ENCODE peak calls at places on chromosomes 16 and 17, in four cellular contexts. One of them, this sample, is unnamed.

GRCh38 chr16:71347146-71347545 is 11.4 kb upstream of the CALB2 start:
- DNase-seq in iris pigment epithelial cell: no peak
- DNase-seq in GM20000: no peak
- DNase-seq in activated CD4-positive, alpha-beta T cell treated with anti-CD3 and anti-CD28 coated beads, Interleukin-2, amount 10 ng/mL, durations not matched to agents 7 days and 5 days: no peak
- DNase-seq in this sample: no peak

GRCh38 chr16:85718682-85719081 is 29.9 kb upstream of the GINS2 start:
- DNase-seq in iris pigment epithelial cell: no peak
- DNase-seq in GM20000: peak
- DNase-seq in activated CD4-positive, alpha-beta T cell treated with anti-CD3 and anti-CD28 coated beads, Interleukin-2, amount 10 ng/mL, durations not matched to agents 7 days and 5 days: no peak
- DNase-seq in this sample: no peak

GRCh38 chr17:17412331-17412730 is 64.5 kb upstream of the MED9 start:
- DNase-seq in activated CD4-positive, alpha-beta T cell treated with anti-CD3 and anti-CD28 coated beads, Interleukin-2, amount 10 ng/mL, durations not matched to agents 7 days and 5 days: no peak
- DNase-seq in iris pigment epithelial cell: peak
- DNase-seq in GM20000: no peak
- DNase-seq in this sample: no peak

GRCh38 chr17:39794249-39794970 is 56.7 kb downstream of the GRB7 start:
- DNase-seq in GM20000: peak
- DNase-seq in activated CD4-positive, alpha-beta T cell treated with anti-CD3 and anti-CD28 coated beads, Interleukin-2, amount 10 ng/mL, durations not matched to agents 7 days and 5 days: peak
- DNase-seq in iris pigment epithelial cell: no peak
- DNase-seq in this sample: no peak

GRCh38 chr17:80795090-80795609 is 196.5 kb upstream of the CHMP6 start:
- DNase-seq in iris pigment epithelial cell: no peak
- DNase-seq in GM20000: no peak
- DNase-seq in activated CD4-positive, alpha-beta T cell treated with anti-CD3 and anti-CD28 coated beads, Interleukin-2, amount 10 ng/mL, durations not matched to agents 7 days and 5 days: no peak
- DNase-seq in this sample: no peak

GRCh38 chr16:27600386-27600785 is 50.4 kb downstream of the KATNIP start:
- DNase-seq in activated CD4-positive, alpha-beta T cell treated with anti-CD3 and anti-CD28 coated beads, Interleukin-2, amount 10 ng/mL, durations not matched to agents 7 days and 5 days: no peak
- DNase-seq in iris pigment epithelial cell: no peak
- DNase-seq in GM20000: no peak
- DNase-seq in this sample: no peak

GRCh38 chr17:28346746-28347246 is 10.5 kb downstream of the POLDIP2 start:
- DNase-seq in iris pigment epithelial cell: peak
- DNase-seq in GM20000: no peak
- DNase-seq in activated CD4-positive, alpha-beta T cell treated with anti-CD3 and anti-CD28 coated beads, Interleukin-2, amount 10 ng/mL, durations not matched to agents 7 days and 5 days: no peak
- DNase-seq in this sample: no peak

GRCh38 chr17:48036693-48037035 is 933 bp downstream of the COPZ2 start:
- DNase-seq in iris pigment epithelial cell: no peak
- DNase-seq in activated CD4-positive, alpha-beta T cell treated with anti-CD3 and anti-CD28 coated beads, Interleukin-2, amount 10 ng/mL, durations not matched to agents 7 days and 5 days: no peak
- DNase-seq in GM20000: no peak
- DNase-seq in this sample: no peak

GRCh38 chr16:85151603-85152413 is 39.5 kb upstream of the CIBAR2 start:
- DNase-seq in iris pigment epithelial cell: peak
- DNase-seq in activated CD4-positive, alpha-beta T cell treated with anti-CD3 and anti-CD28 coated beads, Interleukin-2, amount 10 ng/mL, durations not matched to agents 7 days and 5 days: no peak
- DNase-seq in GM20000: peak
- DNase-seq in this sample: no peak

GRCh38 chr16:47392114-47392513 is 68.7 kb downstream of the ITFG1 start:
- DNase-seq in GM20000: peak
- DNase-seq in activated CD4-positive, alpha-beta T cell treated with anti-CD3 and anti-CD28 coated beads, Interleukin-2, amount 10 ng/mL, durations not matched to agents 7 days and 5 days: peak
- DNase-seq in iris pigment epithelial cell: peak
- DNase-seq in this sample: peak

GRCh38 chr16:71353736-71354135 is 4.8 kb upstream of the CALB2 start:
- DNase-seq in iris pigment epithelial cell: no peak
- DNase-seq in GM20000: no peak
- DNase-seq in activated CD4-positive, alpha-beta T cell treated with anti-CD3 and anti-CD28 coated beads, Interleukin-2, amount 10 ng/mL, durations not matched to agents 7 days and 5 days: no peak
- DNase-seq in this sample: no peak

GRCh38 chr16:86363836-86364618 is 146.3 kb upstream of the FOXF1 start:
- DNase-seq in activated CD4-positive, alpha-beta T cell treated with anti-CD3 and anti-CD28 coated beads, Interleukin-2, amount 10 ng/mL, durations not matched to agents 7 days and 5 days: no peak
- DNase-seq in iris pigment epithelial cell: no peak
- DNase-seq in GM20000: no peak
- DNase-seq in this sample: no peak

GRCh38 chr17:20121359-20122235 is 112.4 kb downstream of the SPECC1 start:
- DNase-seq in activated CD4-positive, alpha-beta T cell treated with anti-CD3 and anti-CD28 coated beads, Interleukin-2, amount 10 ng/mL, durations not matched to agents 7 days and 5 days: peak
- DNase-seq in iris pigment epithelial cell: peak
- DNase-seq in GM20000: peak
- DNase-seq in this sample: peak

GRCh38 chr16:70331588-70332358 is 14.9 kb upstream of the DDX19A start:
- DNase-seq in GM20000: no peak
- DNase-seq in activated CD4-positive, alpha-beta T cell treated with anti-CD3 and anti-CD28 coated beads, Interleukin-2, amount 10 ng/mL, durations not matched to agents 7 days and 5 days: no peak
- DNase-seq in iris pigment epithelial cell: peak
- DNase-seq in this sample: no peak

GRCh38 chr17:34826332-34826731 is 134.9 kb downstream of the CCT6B start:
- DNase-seq in GM20000: no peak
- DNase-seq in iris pigment epithelial cell: no peak
- DNase-seq in activated CD4-positive, alpha-beta T cell treated with anti-CD3 and anti-CD28 coated beads, Interleukin-2, amount 10 ng/mL, durations not matched to agents 7 days and 5 days: no peak
- DNase-seq in this sample: no peak

GRCh38 chr16:19291459-19291858 is 5.9 kb downstream of the CLEC19A start:
- DNase-seq in activated CD4-positive, alpha-beta T cell treated with anti-CD3 and anti-CD28 coated beads, Interleukin-2, amount 10 ng/mL, durations not matched to agents 7 days and 5 days: no peak
- DNase-seq in GM20000: no peak
- DNase-seq in iris pigment epithelial cell: peak
- DNase-seq in this sample: no peak

GRCh38 chr16:31265329-31266245 is 5.8 kb downstream of the ITGAM start:
- DNase-seq in iris pigment epithelial cell: peak
- DNase-seq in activated CD4-positive, alpha-beta T cell treated with anti-CD3 and anti-CD28 coated beads, Interleukin-2, amount 10 ng/mL, durations not matched to agents 7 days and 5 days: peak
- DNase-seq in GM20000: peak
- DNase-seq in this sample: no peak

GRCh38 chr16:86929149-86929871 is 351.0 kb downstream of the FOXL1 start:
- DNase-seq in GM20000: no peak
- DNase-seq in iris pigment epithelial cell: peak
- DNase-seq in activated CD4-positive, alpha-beta T cell treated with anti-CD3 and anti-CD28 coated beads, Interleukin-2, amount 10 ng/mL, durations not matched to agents 7 days and 5 days: no peak
- DNase-seq in this sample: no peak

GRCh38 chr17:1227917-1228751 is 42.1 kb upstream of the BHLHA9 start:
- DNase-seq in GM20000: peak
- DNase-seq in activated CD4-positive, alpha-beta T cell treated with anti-CD3 and anti-CD28 coated beads, Interleukin-2, amount 10 ng/mL, durations not matched to agents 7 days and 5 days: no peak
- DNase-seq in iris pigment epithelial cell: peak
- DNase-seq in this sample: peak

GRCh38 chr16:50974438-50975036 is 176.5 kb downstream of the SALL1 start:
- DNase-seq in GM20000: no peak
- DNase-seq in activated CD4-positive, alpha-beta T cell treated with anti-CD3 and anti-CD28 coated beads, Interleukin-2, amount 10 ng/mL, durations not matched to agents 7 days and 5 days: no peak
- DNase-seq in iris pigment epithelial cell: no peak
- DNase-seq in this sample: no peak

GRCh38 chr17:74274060-74274702 is at the start of gene DNAI2:
- DNase-seq in iris pigment epithelial cell: no peak
- DNase-seq in activated CD4-positive, alpha-beta T cell treated with anti-CD3 and anti-CD28 coated beads, Interleukin-2, amount 10 ng/mL, durations not matched to agents 7 days and 5 days: peak
- DNase-seq in GM20000: no peak
- DNase-seq in this sample: no peak

GRCh38 chr17:75755205-75755901 is 9.6 kb downstream of the GALK1 start:
- DNase-seq in iris pigment epithelial cell: no peak
- DNase-seq in GM20000: no peak
- DNase-seq in activated CD4-positive, alpha-beta T cell treated with anti-CD3 and anti-CD28 coated beads, Interleukin-2, amount 10 ng/mL, durations not matched to agents 7 days and 5 days: no peak
- DNase-seq in this sample: no peak

GRCh38 chr17:39736319-39737165 is 1.2 kb upstream of the GRB7 start:
- DNase-seq in activated CD4-positive, alpha-beta T cell treated with anti-CD3 and anti-CD28 coated beads, Interleukin-2, amount 10 ng/mL, durations not matched to agents 7 days and 5 days: no peak
- DNase-seq in GM20000: no peak
- DNase-seq in iris pigment epithelial cell: no peak
- DNase-seq in this sample: no peak

GRCh38 chr16:50478773-50479149 is 69.4 kb upstream of the NKD1 start:
- DNase-seq in activated CD4-positive, alpha-beta T cell treated with anti-CD3 and anti-CD28 coated beads, Interleukin-2, amount 10 ng/mL, durations not matched to agents 7 days and 5 days: no peak
- DNase-seq in GM20000: no peak
- DNase-seq in iris pigment epithelial cell: no peak
- DNase-seq in this sample: no peak

GRCh38 chr17:18026408-18026776 is 12.6 kb downstream of the ATPAF2 start:
- DNase-seq in iris pigment epithelial cell: peak
- DNase-seq in activated CD4-positive, alpha-beta T cell treated with anti-CD3 and anti-CD28 coated beads, Interleukin-2, amount 10 ng/mL, durations not matched to agents 7 days and 5 days: peak
- DNase-seq in GM20000: no peak
- DNase-seq in this sample: no peak

GRCh38 chr17:49879505-49879904 is 31.6 kb upstream of the TAC4 start:
- DNase-seq in GM20000: no peak
- DNase-seq in activated CD4-positive, alpha-beta T cell treated with anti-CD3 and anti-CD28 coated beads, Interleukin-2, amount 10 ng/mL, durations not matched to agents 7 days and 5 days: no peak
- DNase-seq in iris pigment epithelial cell: no peak
- DNase-seq in this sample: no peak

GRCh38 chr16:66984902-66985311 is 3.5 kb upstream of the CES4A start:
- DNase-seq in GM20000: no peak
- DNase-seq in activated CD4-positive, alpha-beta T cell treated with anti-CD3 and anti-CD28 coated beads, Interleukin-2, amount 10 ng/mL, durations not matched to agents 7 days and 5 days: peak
- DNase-seq in iris pigment epithelial cell: no peak
- DNase-seq in this sample: no peak

This sample was measured in AML-193.